ENCODE peak calls at places on chromosomes 4 and X, in nine cellular contexts. Z is naive thymus-derived CD8-positive, alpha-beta T cell; L is GM04503; A is fibroblast of lung; H is IMR-90; Y is naive B cell; W is PC-9; O is NCI-H187 treated with DMSO at 0.1 percent for 48 hours; S is GM12864. I is an unnamed sample.

GRCh38 chr4:98573791-98574190 is 84.6 kb downstream of the TSPAN5 start:
- DNase-seq in Z (no peak), L (no peak), A (no peak), H (no peak), Y (no peak), W (peak), O (no peak), S (no peak), I (no peak)

GRCh38 chr4:7045961-7046921 is 3.1 kb downstream of the TADA2B start:
- DNase-seq in Z (no peak), L (no peak), A (no peak), H (no peak), Y (no peak), W (no peak), O (no peak), S (peak), I (no peak)

GRCh38 chr4:15837591-15837990 is 59.5 kb downstream of the CD38 start:
- DNase-seq in Z (no peak), L (no peak), A (no peak), H (no peak), Y (no peak), W (no peak), O (no peak), S (no peak), I (no peak)

GRCh38 chr4:106266201-106266600 is 49.8 kb downstream of the TBCK start:
- DNase-seq in Z (no peak), L (peak), A (peak), H (peak), Y (no peak), W (no peak), O (no peak), S (peak), I (peak)

GRCh38 chr4:46715468-46715867 is 193.6 kb downstream of the COX7B2 start:
- DNase-seq in Z (no peak), L (no peak), A (no peak), H (no peak), Y (no peak), W (no peak), O (no peak), S (no peak), I (no peak)

GRCh38 chr4:4837921-4838601 is 21.4 kb upstream of the MSX1 start:
- DNase-seq in Z (no peak), L (no peak), A (peak), H (peak), Y (no peak), W (no peak), O (no peak), S (no peak), I (no peak)

GRCh38 chrX:102659790-102660757 is 8.8 kb downstream of the GPRASP1 start:
- DNase-seq in Z (peak), L (no peak), A (peak), H (peak), Y (peak), W (peak), O (peak), S (peak), I (peak)

GRCh38 chr4:83686166-83686565 is 150.3 kb downstream of the GPAT3 start:
- DNase-seq in Z (no peak), L (peak), A (no peak), H (peak), Y (no peak), W (no peak), O (no peak), S (no peak), I (peak)

GRCh38 chr4:17812801-17813200 is 2.0 kb downstream of the NCAPG start:
- DNase-seq in Z (no peak), L (no peak), A (no peak), H (no peak), Y (no peak), W (no peak), O (no peak), S (no peak), I (peak)

GRCh38 chr4:87624698-87625097 is 16.4 kb downstream of the DSPP start:
- DNase-seq in Z (no peak), L (no peak), A (no peak), H (no peak), Y (no peak), W (no peak), O (no peak), S (no peak), I (no peak)

GRCh38 chr4:74395633-74396032 is 30.7 kb downstream of the EREG start:
- DNase-seq in Z (no peak), L (no peak), A (peak), H (peak), Y (no peak), W (no peak), O (no peak), S (no peak), I (no peak)

GRCh38 chr4:137722910-137723309 is 190.6 kb upstream of the PCDH18 start:
- DNase-seq in Z (no peak), L (no peak), A (no peak), H (no peak), Y (no peak), W (no peak), O (no peak), S (no peak), I (no peak)

GRCh38 chr4:123278755-123279154 is 117.8 kb upstream of the SPRY1 start:
- DNase-seq in Z (no peak), L (no peak), A (no peak), H (peak), Y (no peak), W (no peak), O (no peak), S (no peak), I (no peak)

GRCh38 chr4:83180469-83180968 is 66.0 kb upstream of the PLAC8 start:
- DNase-seq in Z (no peak), L (no peak), A (no peak), H (no peak), Y (no peak), W (no peak), O (no peak), S (no peak), I (no peak)

GRCh38 chr4:110854021-110854678 is 231.3 kb upstream of the PITX2 start:
- DNase-seq in Z (no peak), L (peak), A (peak), H (peak), Y (no peak), W (peak), O (no peak), S (no peak), I (peak)